ENCODE peak calls at places on chromosomes 6 and 20, in five cellular contexts. M, R, V, I and X are unnamed samples.

GRCh38 chr20:56646599-56646998 is 17.5 kb downstream of the TFAP2C start:
- DNase-seq in M (no peak), V (no peak), I (no peak), R (no peak), X (no peak)

GRCh38 chr6:157392927-157393666 is 12.1 kb downstream of the ZDHHC14 start:
- DNase-seq in M (no peak), V (no peak), R (no peak), I (no peak), X (no peak)

GRCh38 chr6:132919028-132919427 is 104.7 kb downstream of the RPS12 start:
- DNase-seq in V (no peak), I (no peak), M (no peak), R (no peak), X (no peak)

GRCh38 chr6:84422380-84422968 is 195.0 kb upstream of the CEP162 start:
- DNase-seq in V (no peak), M (peak; percentile 75), I (no peak), R (peak; percentile 81), X (no peak)

GRCh38 chr6:43304361-43304760 is 4.3 kb downstream of the CRIP3 start:
- DNase-seq in R (no peak), I (no peak), M (no peak), V (no peak), X (no peak)

GRCh38 chr20:46348231-46348803 is 40.0 kb upstream of the CDH22 start:
- DNase-seq in V (peak; percentile 75), M (no peak), R (peak; percentile 83), I (no peak), X (no peak)

GRCh38 chr6:96499781-96500180 is 21.8 kb upstream of the UFL1 start:
- DNase-seq in I (no peak), R (no peak), M (no peak), V (no peak), X (no peak)

GRCh38 chr20:53828673-53829085 is 235.0 kb upstream of the ZNF217 start:
- DNase-seq in M (no peak), R (no peak), V (peak; percentile 42), I (peak; percentile 62), X (no peak)

GRCh38 chr6:82237013-82237412 is 10.5 kb downstream of the IBTK start:
- DNase-seq in I (no peak), M (no peak), R (no peak), V (peak; percentile 61), X (no peak)

GRCh38 chr6:1624071-1624847 is 14.5 kb downstream of the FOXC1 start:
- DNase-seq in M (no peak), R (no peak), I (no peak), V (no peak), X (no peak)

GRCh38 chr6:157273756-157274088 is 49.6 kb downstream of the TMEM242 start:
- DNase-seq in R (peak; percentile 63), M (peak; percentile 77), I (peak; percentile 43), V (no peak), X (no peak)

GRCh38 chr6:82987951-82988350 is 77.7 kb downstream of the UBE3D start:
- DNase-seq in M (no peak), V (no peak), I (no peak), R (no peak), X (no peak)

GRCh38 chr6:104332407-104332806 is 527.3 kb downstream of the HACE1 start:
- DNase-seq in V (no peak), I (no peak), R (no peak), M (no peak), X (no peak)

GRCh38 chr6:14467591-14467990 is 350.0 kb downstream of the CD83 start:
- DNase-seq in I (no peak), M (no peak), R (no peak), V (no peak), X (no peak)

GRCh38 chr6:1605822-1606532 is 3.7 kb upstream of the FOXC1 start:
- DNase-seq in M (no peak), V (no peak), R (no peak), I (no peak), X (no peak)

GRCh38 chr6:52233975-52234823 is 10.1 kb downstream of the IL17F start:
- DNase-seq in M (peak; percentile 70), R (peak; percentile 70), I (peak; percentile 50), V (no peak), X (peak; percentile 13)

GRCh38 chr6:157075549-157076426 is 247.5 kb downstream of the TMEM242 start:
- DNase-seq in M (no peak), R (no peak), I (no peak), V (no peak), X (peak; percentile 9)

GRCh38 chr20:5000263-5001173 is 792 bp downstream of the SLC23A2 start:
- DNase-seq in R (peak; percentile 54), V (peak; percentile 9), I (no peak), M (peak; percentile 51), X (no peak)

GRCh38 chr6:149897015-149897697 is 757 bp downstream of the RAET1E start:
- DNase-seq in M (no peak), R (no peak), I (peak; percentile 54), V (no peak), X (no peak)

GRCh38 chr20:32465092-32465900 is 107.2 kb downstream of the ASXL1 start:
- DNase-seq in V (no peak), I (no peak), M (no peak), R (no peak), X (no peak)

GRCh38 chr6:13362432-13362831 is 34.1 kb upstream of the TBC1D7 start:
- DNase-seq in M (no peak), V (no peak), R (no peak), I (no peak), X (no peak)

GRCh38 chr6:156780117-156780641 is 3.0 kb downstream of the ARID1B start:
- DNase-seq in V (peak; percentile 64), R (no peak), M (peak; percentile 67), I (peak; percentile 8), X (peak; percentile 69)

GRCh38 chr6:61679625-61680024 is 606.4 kb downstream of the KHDRBS2 start:
- DNase-seq in V (no peak), I (no peak), M (no peak), R (no peak), X (no peak)

GRCh38 chr6:157455028-157455714 is 74.2 kb downstream of the ZDHHC14 start:
- DNase-seq in M (no peak), V (no peak), R (no peak), I (no peak), X (no peak)

GRCh38 chr6:44642870-44643522 is 255.5 kb downstream of the CDC5L start:
- DNase-seq in M (no peak), I (peak; percentile 27), V (peak; percentile 26), R (no peak), X (no peak)

GRCh38 chr6:34237316-34237721 is 646 bp downstream of the HMGA1 start:
- DNase-seq in V (peak; percentile 38), R (no peak), M (peak; percentile 82), I (no peak), X (no peak)

GRCh38 chr6:95413789-95414188 is 163.5 kb upstream of the MANEA start:
- DNase-seq in R (no peak), V (no peak), I (no peak), M (no peak), X (no peak)

GRCh38 chr6:40444811-40445210 is 142.4 kb downstream of the LRFN2 start:
- DNase-seq in I (no peak), M (no peak), V (no peak), R (no peak), X (no peak)

GRCh38 chr6:170181338-170181690 is 109.6 kb downstream of the DLL1 start:
- DNase-seq in I (no peak), R (no peak), M (peak; percentile 5), V (no peak), X (no peak)

GRCh38 chr6:31727034-31727716 is 1.9 kb downstream of the DDAH2 start:
- DNase-seq in I (no peak), V (no peak), M (no peak), R (no peak), X (no peak)